ENCODE peak calls at places on chromosomes 2 and 18, in nine cellular contexts. R is kidney, L is endodermal cell, T is brain microvascular endothelial cell, X is PC-3, E is cardiac fibroblast, A is AG04450, W is heart right ventricle, U is ovary. M is an unnamed sample.

GRCh38 chr2:207706936-207707860 is 4.2 kb upstream of the CCNYL1 start:
- DNase-seq in R (no peak), L (no peak), T (no peak), X (no peak), E (no peak), A (no peak), W (no peak), U (no peak), M (peak)

GRCh38 chr2:18922276-18922675 is 332.9 kb upstream of the NT5C1B start:
- DNase-seq in R (no peak), L (no peak), T (no peak), X (no peak), E (no peak), A (no peak), W (no peak), U (no peak), M (no peak)

GRCh38 chr18:25915907-25916306 is 174.5 kb downstream of the SS18 start:
- DNase-seq in R (no peak), L (no peak), T (no peak), X (peak), E (no peak), A (no peak), W (no peak), U (no peak), M (no peak)

GRCh38 chr2:223654384-223654915 is 52.3 kb upstream of the SCG2 start:
- DNase-seq in R (no peak), L (no peak), T (peak), X (no peak), E (peak), A (no peak), W (no peak), U (no peak), M (no peak)

GRCh38 chr2:95231723-95232122 is 24.4 kb downstream of the ZNF892 start:
- DNase-seq in R (no peak), L (peak), T (peak), X (peak), E (peak), A (no peak), W (no peak), U (no peak), M (peak)

GRCh38 chr2:197847666-197848401 is 43.4 kb downstream of the PLCL1 start:
- DNase-seq in R (no peak), L (no peak), T (no peak), X (no peak), E (no peak), A (no peak), W (no peak), U (no peak), M (peak)

GRCh38 chr2:186733414-186733813 is 39.6 kb downstream of the FAM171B start:
- DNase-seq in R (peak), L (no peak), T (no peak), X (no peak), E (no peak), A (no peak), W (no peak), U (no peak), M (no peak)

GRCh38 chr2:25076749-25077148 is 34.9 kb downstream of the EFR3B start:
- DNase-seq in R (no peak), L (no peak), T (no peak), X (no peak), E (no peak), A (no peak), W (no peak), U (no peak), M (no peak)

GRCh38 chr18:63824220-63824525 is 49.0 kb downstream of the SERPINB7 start:
- DNase-seq in R (no peak), L (no peak), T (no peak), X (no peak), E (no peak), A (no peak), W (no peak), U (no peak), M (no peak)

GRCh38 chr2:47272031-47272864 is 117.1 kb upstream of the STPG4 start:
- DNase-seq in R (peak), L (peak), T (no peak), X (peak), E (peak), A (no peak), W (peak), U (peak), M (peak)

GRCh38 chr2:47274054-47274779 is 119.1 kb upstream of the STPG4 start:
- DNase-seq in R (no peak), L (no peak), T (peak), X (no peak), E (peak), A (peak), W (no peak), U (no peak), M (peak)

GRCh38 chr2:47271054-47272000 is 116.2 kb upstream of the STPG4 start:
- DNase-seq in R (no peak), L (no peak), T (no peak), X (no peak), E (peak), A (no peak), W (no peak), U (no peak), M (no peak)

GRCh38 chr2:47274780-47275117 is 119.6 kb upstream of the STPG4 start:
- DNase-seq in R (no peak), L (no peak), T (no peak), X (no peak), E (peak), A (no peak), W (no peak), U (no peak), M (no peak)

DNA sequence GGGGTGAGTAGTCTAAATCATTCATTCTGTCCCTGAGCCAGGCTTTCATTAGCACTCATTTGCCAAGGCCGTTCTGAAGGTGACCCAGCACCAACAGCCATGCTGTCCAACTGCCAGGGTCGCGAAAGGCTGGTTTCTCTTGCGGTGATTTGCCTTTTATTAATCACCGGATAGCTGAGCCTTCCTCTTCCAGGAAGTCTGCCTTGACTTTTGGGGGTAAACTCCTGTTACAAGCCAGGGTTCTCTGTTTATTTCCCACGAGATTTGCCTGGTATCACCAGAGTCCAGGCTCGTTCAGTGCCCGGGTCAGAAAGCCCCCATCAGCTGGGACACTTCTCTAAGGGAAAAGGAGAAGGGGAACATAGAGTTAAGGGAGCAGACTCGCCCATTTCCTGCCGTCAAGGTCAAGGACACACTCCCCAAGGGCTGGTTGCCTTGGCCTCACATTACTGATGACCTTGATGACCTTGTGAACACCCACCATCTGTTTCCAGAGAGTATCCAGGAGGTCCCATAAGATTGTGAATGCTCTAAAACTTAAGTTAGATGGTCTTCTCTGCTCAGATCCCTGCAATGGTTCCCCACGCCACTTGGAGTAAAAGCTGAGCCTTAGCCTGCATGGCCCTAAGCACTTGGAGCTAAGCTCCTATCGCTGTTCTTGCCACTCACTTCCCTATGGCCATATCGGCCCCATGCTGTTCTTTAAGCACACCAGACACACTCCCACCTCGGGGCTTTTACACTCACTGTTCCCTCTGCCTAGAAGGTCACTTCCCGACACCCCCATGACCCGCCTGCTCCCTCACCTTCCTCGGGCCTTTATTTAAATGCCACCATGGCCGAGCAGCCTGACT is 118.0 kb upstream of the STPG4 start:
- DNase-seq in R (no peak), L (no peak), T (no peak), X (no peak), E (no peak), A (no peak), W (no peak), U (no peak), M (no peak)
- H3K4me3 ChIP-seq in R (peak), L (no peak), T (no peak), X (peak), E (no peak), A (no peak), W (peak), U (no peak), M (no peak)

GRCh38 chr18:2707559-2708168 is 52.1 kb downstream of the SMCHD1 start:
- DNase-seq in R (no peak), L (no peak), T (no peak), X (no peak), E (no peak), A (no peak), W (no peak), U (no peak), M (no peak)

GRCh38 chr18:2704541-2704940 is 49.0 kb downstream of the SMCHD1 start:
- DNase-seq in R (no peak), L (no peak), T (no peak), X (no peak), E (no peak), A (no peak), W (no peak), U (no peak), M (no peak)

GRCh38 chr18:2709316-2709715 is 53.8 kb downstream of the SMCHD1 start:
- DNase-seq in R (no peak), L (no peak), T (no peak), X (no peak), E (peak), A (no peak), W (no peak), U (no peak), M (no peak)

DNA sequence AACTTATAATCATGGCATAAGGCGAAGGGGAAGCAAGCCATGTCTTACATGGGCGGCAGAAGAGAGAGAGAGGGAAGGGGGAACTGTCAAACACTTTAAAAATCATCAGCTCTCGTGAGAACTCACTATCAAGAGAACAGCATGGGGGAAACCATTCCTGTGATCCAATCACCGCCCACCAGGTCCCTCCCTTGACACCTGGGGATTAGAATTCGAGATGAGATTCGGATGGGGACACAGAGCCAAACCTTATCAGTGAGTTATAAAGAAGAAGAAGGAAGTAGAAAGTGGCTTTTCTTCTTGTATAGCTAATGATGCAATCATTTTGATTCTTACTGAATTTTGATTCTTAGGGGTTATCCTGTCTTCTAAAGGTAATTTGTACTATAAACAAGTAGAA is 51.4 kb downstream of the SMCHD1 start:
- DNase-seq in R (no peak), L (peak), T (no peak), X (no peak), E (no peak), A (no peak), W (no peak), U (no peak), M (no peak)
- TF ChIP-seq CTCF in R (no peak), L (no peak), T (no peak), X (no peak), E (no peak), A (no peak), W (no peak), U (no peak), M (no peak)

GRCh38 chr2:64128943-64129391 is 15.3 kb downstream of the PELI1 start:
- DNase-seq in R (no peak), L (no peak), T (no peak), X (no peak), E (no peak), A (no peak), W (no peak), U (no peak), M (no peak)
- H3K4me3 ChIP-seq in R (no peak), L (peak), T (no peak), X (no peak), E (no peak), A (no peak), W (no peak), U (no peak), M (no peak)

GRCh38 chr2:203396667-203397066 is 68.5 kb downstream of the ABI2 start:
- DNase-seq in R (no peak), L (peak), T (no peak), X (no peak), E (no peak), A (no peak), W (no peak), U (no peak), M (no peak)
- TF ChIP-seq CTCF in R (no peak), L (peak), T (peak), X (peak), E (peak), A (peak), W (peak), U (no peak), M (peak)

DNA sequence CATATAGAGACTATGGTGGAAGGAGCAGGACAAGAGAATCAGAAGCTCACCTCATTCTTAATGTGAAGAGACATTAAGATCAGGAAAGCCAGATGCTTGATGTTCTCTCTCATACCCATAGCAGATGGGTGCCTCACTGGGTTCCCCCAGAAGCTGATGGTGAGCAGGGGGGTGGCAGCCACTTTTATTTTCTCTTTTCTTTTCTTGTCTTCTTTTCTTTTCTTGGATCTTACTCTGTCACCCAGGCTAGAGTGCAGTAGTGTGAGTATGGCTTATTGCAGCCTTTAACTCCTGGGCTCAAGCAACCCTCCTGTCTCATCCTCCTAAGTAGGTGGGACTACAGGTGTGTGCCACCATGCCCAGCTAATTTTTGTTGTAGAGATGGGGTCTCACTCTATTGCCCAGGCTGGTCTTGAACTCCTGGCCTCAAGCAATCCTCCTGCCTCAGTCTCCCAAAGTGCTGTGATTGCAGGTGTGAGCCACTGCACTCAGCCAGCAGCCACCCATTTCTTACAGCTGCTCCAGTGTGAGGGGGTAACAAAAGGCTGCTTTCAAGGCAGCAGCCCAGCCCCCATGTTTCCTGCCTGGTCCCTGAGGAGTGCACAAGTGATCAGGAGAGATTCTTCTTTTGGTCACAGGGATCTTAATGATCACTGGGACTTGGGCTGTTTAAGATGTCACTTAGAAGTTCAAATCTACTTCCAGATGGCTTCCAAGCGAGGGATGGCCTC is 15.1 kb upstream of the CXCR4 start:
- DNase-seq in R (no peak), L (no peak), T (no peak), X (no peak), E (no peak), A (no peak), W (no peak), U (no peak), M (no peak)
- H3K4me3 ChIP-seq in R (no peak), L (no peak), T (no peak), X (no peak), E (no peak), A (no peak), W (no peak), U (no peak), M (no peak)

GRCh38 chr2:49241991-49242390 is 87.7 kb upstream of the FSHR start:
- DNase-seq in R (no peak), L (no peak), T (no peak), X (no peak), E (peak), A (no peak), W (no peak), U (no peak), M (no peak)
- TF ChIP-seq CTCF in R (no peak), L (no peak), T (no peak), X (no peak), E (no peak), A (no peak), W (no peak), U (no peak), M (no peak)

M was measured in epithelial cell of esophagus.